ENCODE peak calls at places on chromosome 3, in six cellular contexts. X is IMR-90, E is body of pancreas, V is neuronal stem cell, R is epithelial cell of prostate, G is SJSA1. W is an unnamed sample.

GRCh38 chr3:169476289-169476688 is 187.2 kb downstream of the MECOM start:
- DNase-seq in X (no peak), E (no peak), V (no peak), R (no peak), G (no peak), W (no peak)

GRCh38 chr3:139468407-139468806 is 7.9 kb downstream of the RBP2 start:
- DNase-seq in X (no peak), E (peak; percentile 37), V (no peak), R (no peak), G (no peak), W (no peak)

GRCh38 chr3:178001670-178002101 is 534.5 kb upstream of the KCNMB2 start:
- DNase-seq in X (no peak), E (no peak), V (no peak), R (no peak), G (no peak), W (no peak)

GRCh38 chr3:109685084-109686079 is 348.0 kb upstream of the DPPA4 start:
- DNase-seq in X (peak; percentile 99), E (peak; percentile 97), V (no peak), R (peak; percentile 92), G (peak; percentile 54), W (no peak)

GRCh38 chr3:32401541-32402052 is 9.9 kb downstream of the CMTM7 start:
- DNase-seq in X (peak; percentile 70), E (peak; percentile 77), V (peak; percentile 63), R (no peak), G (peak; percentile 66), W (peak; percentile 44)

GRCh38 chr3:45775571-45776290 is 20.6 kb downstream of the SLC6A20 start:
- DNase-seq in X (no peak), E (no peak), V (no peak), R (no peak), G (no peak), W (no peak)

GRCh38 chr3:170997966-170998913 is 28.3 kb downstream of the SLC2A2 start:
- DNase-seq in X (peak; percentile 59), E (peak; percentile 27), V (no peak), R (no peak), G (no peak), W (no peak)

GRCh38 chr3:144085964-144086363 is 114.3 kb downstream of the DIPK2A start:
- DNase-seq in X (peak; percentile 32), E (peak; percentile 4), V (no peak), R (peak; percentile 66), G (no peak), W (no peak)

GRCh38 chr3:112043621-112044201 is 9.2 kb downstream of the TMPRSS7 start:
- DNase-seq in X (peak; percentile 79), E (peak; percentile 61), V (peak; percentile 45), R (no peak), G (peak; percentile 45), W (peak; percentile 8)

GRCh38 chr3:112967828-112968227 is 7.1 kb downstream of the CD200R1 start:
- DNase-seq in X (no peak), E (no peak), V (no peak), R (no peak), G (no peak), W (no peak)

GRCh38 chr3:178320481-178321352 is 215.5 kb upstream of the KCNMB2 start:
- DNase-seq in X (peak; percentile 83), E (peak; percentile 81), V (no peak), R (no peak), G (no peak), W (no peak)

GRCh38 chr3:23495507-23495906 is 292.4 kb downstream of the UBE2E2 start:
- DNase-seq in X (peak; percentile 47), E (no peak), V (no peak), R (peak; percentile 45), G (no peak), W (no peak)

GRCh38 chr3:57007513-57008415 is 52.7 kb upstream of the SPATA12 start:
- DNase-seq in X (peak; percentile 85), E (peak; percentile 60), V (no peak), R (no peak), G (peak; percentile 70), W (no peak)

GRCh38 chr3:186826978-186827857 is 15.3 kb upstream of the ADIPOQ start:
- DNase-seq in X (peak; percentile 72), E (peak; percentile 82), V (peak; percentile 85), R (no peak), G (peak; percentile 71), W (peak; percentile 75)

GRCh38 chr3:175668300-175668699 is 809.2 kb downstream of the NAALADL2 start:
- DNase-seq in X (peak; percentile 16), E (no peak), V (no peak), R (no peak), G (no peak), W (no peak)

GRCh38 chr3:11548721-11549131 is 95.0 kb downstream of the VGLL4 start:
- DNase-seq in X (peak; percentile 73), E (no peak), V (no peak), R (no peak), G (no peak), W (no peak)

GRCh38 chr3:63791974-63792373 is 27.1 kb upstream of the C3orf49 start:
- DNase-seq in X (peak; percentile 53), E (peak; percentile 20), V (no peak), R (peak; percentile 10), G (no peak), W (no peak)

GRCh38 chr3:3737511-3737910 is 61.7 kb upstream of the LRRN1 start:
- DNase-seq in X (no peak), E (no peak), V (no peak), R (no peak), G (no peak), W (no peak)

GRCh38 chr3:115835946-115836345 is 212.6 kb downstream of the GAP43 start:
- DNase-seq in X (peak; percentile 7), E (no peak), V (no peak), R (no peak), G (no peak), W (no peak)

GRCh38 chr3:119343719-119344118 is 49.5 kb downstream of the ARHGAP31 start:
- DNase-seq in X (no peak), E (no peak), V (no peak), R (no peak), G (no peak), W (no peak)

GRCh38 chr3:107956991-107957467 is 133.8 kb downstream of the CD47 start:
- DNase-seq in X (peak; percentile 14), E (peak; percentile 64), V (no peak), R (no peak), G (no peak), W (no peak)

GRCh38 chr3:58568572-58569286 is 8.5 kb downstream of the FAM107A start:
- DNase-seq in X (peak; percentile 63), E (peak; percentile 76), V (peak; percentile 71), R (no peak), G (peak; percentile 65), W (peak; percentile 52)

GRCh38 chr3:42572278-42572677 is 9.5 kb downstream of the SEC22C start:
- DNase-seq in X (peak; percentile 31), E (peak; percentile 25), V (no peak), R (no peak), G (peak; percentile 49), W (no peak)

GRCh38 chr3:65902304-65902793 is 136.4 kb downstream of the MAGI1 start:
- DNase-seq in X (no peak), E (no peak), V (no peak), R (no peak), G (no peak), W (no peak)

GRCh38 chr3:114498779-114499370 is 205.0 kb downstream of the TIGIT start:
- DNase-seq in X (peak; percentile 81), E (peak; percentile 11), V (peak; percentile 38), R (peak; percentile 72), G (peak; percentile 79), W (peak; percentile 67)

GRCh38 chr3:122682016-122682374 is 1.4 kb downstream of the PARP14 start:
- DNase-seq in X (no peak), E (no peak), V (no peak), R (no peak), G (no peak), W (no peak)
- H3K27ac ChIP-seq in X (no peak overlapping the region), E (peak overlapping the region; percentile 89), V (no peak overlapping the region), R (no peak overlapping the region), G (no peak overlapping the region), W (no peak overlapping the region)

DNA sequence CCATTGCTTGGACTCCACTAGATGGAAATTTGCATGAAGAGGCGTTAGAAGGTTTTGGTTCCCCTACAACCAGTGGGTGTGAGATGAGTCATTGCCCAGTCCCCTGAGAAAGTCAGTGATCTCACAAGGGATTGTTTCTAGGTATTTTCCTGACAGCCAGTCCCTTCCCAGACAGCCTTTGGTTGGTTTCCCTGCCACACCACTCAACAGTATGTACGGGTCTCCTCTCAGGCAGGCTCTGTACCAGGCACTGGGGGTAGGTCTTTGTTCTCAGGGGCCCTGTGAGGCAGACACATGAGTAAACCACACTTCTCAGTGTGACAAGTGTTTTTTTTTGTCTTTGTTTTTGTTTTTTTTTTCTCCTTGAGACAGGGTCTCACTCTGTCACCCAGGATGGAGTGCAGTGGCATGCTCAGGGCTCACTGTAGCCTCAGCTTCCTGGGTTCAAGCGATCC is 4.0 kb downstream of the LAMP3 start:
- DNase-seq in X (peak; percentile 68), E (no peak), V (no peak), R (no peak), G (no peak), W (no peak)
- H3K27ac ChIP-seq in X (no peak overlapping the region), E (no peak overlapping the region), V (no peak overlapping the region), R (no peak overlapping the region), G (no peak overlapping the region), W (no peak overlapping the region)

DNA sequence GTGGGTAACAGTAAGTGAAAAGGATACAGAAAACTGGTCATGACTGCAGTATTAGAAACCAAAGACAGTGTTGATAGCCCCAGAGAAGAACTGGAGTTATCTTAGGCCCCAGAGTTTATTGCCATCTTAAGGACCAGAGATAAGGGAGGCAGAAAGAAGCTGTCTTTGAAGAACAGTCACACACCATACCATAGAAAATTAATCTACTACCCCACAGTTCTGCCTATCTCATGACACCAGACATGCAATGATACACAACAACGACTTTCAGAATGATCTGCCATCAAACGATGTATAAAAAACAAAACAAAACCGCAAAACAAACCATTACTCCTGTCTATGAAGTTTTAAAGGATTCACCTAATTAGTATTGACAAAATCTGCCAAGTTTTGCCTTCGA is 9.6 kb downstream of the CPOX start:
- DNase-seq in X (no peak), E (no peak), V (no peak), R (no peak), G (no peak), W (no peak)
- H3K27ac ChIP-seq in X (no peak overlapping the region), E (no peak overlapping the region), V (no peak overlapping the region), R (no peak overlapping the region), G (no peak overlapping the region), W (peak overlapping the region; percentile 89)

GRCh38 chr3:81778678-81779182 is 17.3 kb upstream of the GBE1 start:
- DNase-seq in X (peak; percentile 72), E (peak; percentile 7), V (no peak), R (no peak), G (no peak), W (no peak)
- H3K27ac ChIP-seq in X (no peak overlapping the region), E (no peak overlapping the region), V (no peak overlapping the region), R (no peak overlapping the region), G (no peak overlapping the region), W (no peak overlapping the region)

DNA sequence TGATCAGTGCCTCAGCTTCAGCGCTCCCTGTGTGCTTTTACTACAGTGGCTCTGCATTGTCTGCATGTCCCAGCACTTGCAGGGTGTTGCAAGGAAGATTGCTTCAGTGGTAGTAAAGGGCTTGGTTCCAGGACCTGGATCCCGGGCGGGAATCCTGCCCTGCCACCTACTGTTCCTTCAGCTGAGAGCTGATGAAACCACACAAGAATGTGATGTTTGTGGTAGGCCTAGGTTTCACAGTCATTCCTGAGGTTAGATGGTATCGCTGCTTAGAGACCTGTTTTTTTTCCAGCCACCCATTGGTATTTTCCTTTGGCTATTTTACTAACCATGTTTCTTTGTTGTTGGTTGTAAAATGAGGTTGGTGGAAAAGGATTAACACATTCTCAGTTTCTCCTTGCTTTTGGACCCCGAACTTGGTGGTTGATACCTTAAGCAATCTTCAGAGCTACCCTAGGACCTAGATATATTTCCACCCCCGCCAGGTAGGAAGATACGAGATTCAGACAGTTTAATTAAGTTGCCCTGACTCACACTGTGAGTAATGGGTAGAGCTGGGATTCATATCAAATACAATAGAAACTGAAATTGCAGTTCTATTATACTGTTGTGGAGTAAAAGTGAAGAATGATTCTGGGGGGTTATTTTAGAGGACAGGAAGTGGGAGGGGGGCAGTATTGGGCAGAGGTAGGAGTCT is 11.4 kb downstream of the GPR87 start:
- DNase-seq in X (peak; percentile 95), E (peak; percentile 38), V (no peak), R (peak; percentile 98), G (peak; percentile 92), W (peak; percentile 14)
- H3K27ac ChIP-seq in X (peak overlapping the region; percentile 44), E (no peak overlapping the region), V (no peak overlapping the region), R (peak overlapping the region; percentile 99), G (peak overlapping the region; percentile 99), W (no peak overlapping the region)